ENCODE peak calls at places on chromosome 13, in five cellular contexts. One of them, this sample, is unnamed.

GRCh38 chr13:105848494-105848893 is 687.0 kb downstream of the EFNB2 start:
- DNase-seq in thoracic aorta: no peak
- DNase-seq in HFF-Myc: no peak
- DNase-seq in AG09309: no peak
- DNase-seq in germinal center: no peak
- DNase-seq in this sample: no peak

GRCh38 chr13:36918246-36919060 is 1.6 kb downstream of the SMAD9 start:
- DNase-seq in thoracic aorta: no peak
- DNase-seq in HFF-Myc: no peak
- DNase-seq in AG09309: no peak
- DNase-seq in germinal center: no peak
- DNase-seq in this sample: no peak

GRCh38 chr13:39522329-39522728 is 80.7 kb downstream of the LHFPL6 start:
- DNase-seq in thoracic aorta: no peak
- DNase-seq in HFF-Myc: no peak
- DNase-seq in AG09309: no peak
- DNase-seq in germinal center: no peak
- DNase-seq in this sample: no peak

GRCh38 chr13:71252191-71252704 is 614.8 kb downstream of the DACH1 start:
- DNase-seq in thoracic aorta: no peak
- DNase-seq in HFF-Myc: no peak
- DNase-seq in AG09309: no peak
- DNase-seq in germinal center: no peak
- DNase-seq in this sample: no peak

GRCh38 chr13:49044008-49044407 is 68.3 kb downstream of the FNDC3A start:
- DNase-seq in thoracic aorta: no peak
- DNase-seq in HFF-Myc: no peak
- DNase-seq in AG09309: no peak
- DNase-seq in germinal center: no peak
- DNase-seq in this sample: no peak

GRCh38 chr13:84430441-84430840 is 548.2 kb upstream of the SLITRK1 start:
- DNase-seq in thoracic aorta: no peak
- DNase-seq in HFF-Myc: no peak
- DNase-seq in AG09309: no peak
- DNase-seq in germinal center: no peak
- DNase-seq in this sample: no peak

GRCh38 chr13:32019612-32020233 is 11.9 kb upstream of the FRY start:
- DNase-seq in thoracic aorta: no peak
- DNase-seq in HFF-Myc: peak; percentile 42
- DNase-seq in AG09309: no peak
- DNase-seq in germinal center: peak; percentile 63
- DNase-seq in this sample: no peak

GRCh38 chr13:65677906-65678305 is 1552.2 kb downstream of the PCDH9 start:
- DNase-seq in thoracic aorta: no peak
- DNase-seq in HFF-Myc: no peak
- DNase-seq in AG09309: no peak
- DNase-seq in germinal center: no peak
- DNase-seq in this sample: no peak

GRCh38 chr13:46961719-46962118 is 64.9 kb upstream of the HTR2A start:
- DNase-seq in thoracic aorta: no peak
- DNase-seq in HFF-Myc: no peak
- DNase-seq in AG09309: peak; percentile 74
- DNase-seq in germinal center: no peak
- DNase-seq in this sample: no peak

GRCh38 chr13:99996177-99996705 is 14.7 kb downstream of the ZIC2 start:
- DNase-seq in thoracic aorta: no peak
- DNase-seq in HFF-Myc: no peak
- DNase-seq in AG09309: no peak
- DNase-seq in germinal center: no peak
- DNase-seq in this sample: no peak

GRCh38 chr13:62131604-62132003 is 716.0 kb upstream of the PCDH20 start:
- DNase-seq in thoracic aorta: no peak
- DNase-seq in HFF-Myc: no peak
- DNase-seq in AG09309: no peak
- DNase-seq in germinal center: no peak
- DNase-seq in this sample: no peak

This sample was measured in cardiac septum.